ENCODE peak calls at places on chromosomes 6 and 20, in four cellular contexts. O, F, K and N are unnamed samples.

GRCh38 chr20:25237610-25238318 is 10.1 kb upstream of the PYGB start:
- DNase-seq in O (peak), F (peak), K (peak), N (peak)

GRCh38 chr6:156869986-156870398 is 92.8 kb downstream of the ARID1B start:
- DNase-seq in O (no peak), F (no peak), K (no peak), N (no peak)

GRCh38 chr20:40463171-40463570 is 225.9 kb downstream of the MAFB start:
- DNase-seq in O (no peak), F (no peak), K (no peak), N (no peak)

GRCh38 chr6:134619789-134620188 is 301.9 kb upstream of the SGK1 start:
- DNase-seq in O (no peak), F (peak), K (peak), N (peak)

GRCh38 chr6:150406948-150407347 is 38.1 kb downstream of the IYD start:
- DNase-seq in O (no peak), F (no peak), K (no peak), N (no peak)

GRCh38 chr6:141700836-141701235 is 431.9 kb upstream of the GJE1 start:
- DNase-seq in O (no peak), F (no peak), K (peak), N (no peak)

GRCh38 chr6:47000842-47001241 is 41.3 kb downstream of the ADGRF1 start:
- DNase-seq in O (no peak), F (no peak), K (no peak), N (no peak)

GRCh38 chr20:50335105-50335504 is 144.5 kb downstream of the CEBPB start:
- DNase-seq in O (no peak), F (no peak), K (peak), N (no peak)

GRCh38 chr20:60512436-60512835 is 554.2 kb downstream of the CDH26 start:
- DNase-seq in O (no peak), F (peak), K (peak), N (peak)

GRCh38 chr6:54722328-54722727 is 124.2 kb upstream of the FAM83B start:
- DNase-seq in O (no peak), F (no peak), K (peak), N (peak)

GRCh38 chr6:32709625-32710024 is 31.6 kb upstream of the HLA-DQA2 start:
- DNase-seq in O (no peak), F (no peak), K (no peak), N (no peak)

GRCh38 chr6:17417817-17418216 is 24.4 kb downstream of the CAP2 start:
- DNase-seq in O (no peak), F (peak), K (peak), N (peak)

GRCh38 chr20:48841861-48842529 is 14.2 kb upstream of the PREX1 start:
- DNase-seq in O (no peak), F (peak), K (peak), N (peak)

GRCh38 chr6:35781290-35781689 is 471 bp downstream of the CLPSL1 start:
- DNase-seq in O (no peak), F (no peak), K (no peak), N (no peak)

GRCh38 chr6:34484391-34484790 is 18.5 kb downstream of the PACSIN1 start:
- DNase-seq in O (no peak), F (no peak), K (no peak), N (no peak)

DNA sequence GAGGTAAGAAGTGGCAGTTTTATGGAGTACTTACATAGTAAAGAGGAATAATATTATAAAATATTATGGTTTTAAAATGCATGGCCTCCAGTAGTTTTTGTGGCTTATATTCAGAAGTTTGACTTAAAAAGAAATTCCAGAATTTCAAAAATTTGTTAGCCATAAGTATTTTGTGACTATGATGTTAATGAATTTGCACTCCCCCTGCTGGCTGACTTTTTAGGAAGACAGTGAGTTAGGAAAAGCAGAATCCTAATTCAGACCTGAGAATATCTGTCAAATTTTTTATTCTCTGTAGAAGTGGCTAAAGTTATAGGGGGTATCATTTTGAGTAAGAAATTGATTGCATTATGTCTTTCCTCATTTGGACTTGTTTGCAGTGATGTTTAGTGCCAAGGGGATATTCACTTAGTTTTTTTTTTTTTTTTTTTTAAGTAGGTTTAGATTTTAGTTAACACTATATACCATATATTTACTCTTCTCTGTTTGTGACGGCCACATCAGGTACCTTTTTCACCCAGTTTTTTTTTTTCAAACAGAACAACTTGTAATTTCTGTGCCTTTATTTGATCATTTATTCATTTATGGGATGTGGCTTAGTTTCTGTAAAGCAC is 40.8 kb downstream of the ZFAND3 start:
- DNase-seq in O (peak), F (no peak), K (peak), N (peak)
- TF ChIP-seq CTCF in O (peak), F (peak), K (peak), N (peak)

GRCh38 chr6:127341471-127342202 is 1.8 kb downstream of the ECHDC1 start:
- DNase-seq in O (no peak), F (no peak), K (no peak), N (no peak)
- H3K4me3 ChIP-seq in O (peak), F (peak), K (peak), N (peak)

DNA sequence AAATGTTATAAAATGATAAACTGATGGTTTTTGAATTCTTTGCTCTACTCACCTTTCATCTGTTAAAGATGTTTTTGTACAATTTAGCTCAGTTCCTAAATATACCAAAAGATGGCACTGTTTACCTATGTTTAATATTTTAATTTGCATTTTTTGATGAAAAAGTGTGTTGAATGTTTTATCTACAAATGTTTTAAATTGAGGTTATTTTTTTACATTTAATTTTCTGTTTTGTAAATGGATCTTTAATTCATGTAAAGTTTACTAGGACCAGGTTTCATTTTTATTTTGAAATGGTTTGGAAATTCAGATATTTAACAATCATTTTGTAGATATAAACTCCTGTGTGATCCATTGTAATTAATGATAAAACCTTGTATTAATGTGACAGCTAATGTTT is 30.0 kb downstream of the CDKAL1 start:
- DNase-seq in O (no peak), F (no peak), K (peak), N (peak)
- TF ChIP-seq CTCF in O (peak), F (peak), K (peak), N (peak)

GRCh38 chr20:59027746-59028320 is 4.3 kb downstream of the ATP5F1E start:
- DNase-seq in O (no peak), F (no peak), K (peak), N (peak)
- H3K4me3 ChIP-seq in O (no peak), F (no peak), K (no peak), N (peak)

GRCh38 chr6:1574895-1575212 is 34.9 kb upstream of the FOXC1 start:
- DNase-seq in O (no peak), F (no peak), K (no peak), N (no peak)

GRCh38 chr6:1575213-1576041 is 34.3 kb upstream of the FOXC1 start:
- DNase-seq in O (no peak), F (no peak), K (peak), N (peak)

GRCh38 chr6:1572892-1573291 is 36.8 kb upstream of the FOXC1 start:
- DNase-seq in O (no peak), F (no peak), K (no peak), N (no peak)

GRCh38 chr6:1576166-1576565 is 33.5 kb upstream of the FOXC1 start:
- DNase-seq in O (no peak), F (no peak), K (peak), N (no peak)

DNA sequence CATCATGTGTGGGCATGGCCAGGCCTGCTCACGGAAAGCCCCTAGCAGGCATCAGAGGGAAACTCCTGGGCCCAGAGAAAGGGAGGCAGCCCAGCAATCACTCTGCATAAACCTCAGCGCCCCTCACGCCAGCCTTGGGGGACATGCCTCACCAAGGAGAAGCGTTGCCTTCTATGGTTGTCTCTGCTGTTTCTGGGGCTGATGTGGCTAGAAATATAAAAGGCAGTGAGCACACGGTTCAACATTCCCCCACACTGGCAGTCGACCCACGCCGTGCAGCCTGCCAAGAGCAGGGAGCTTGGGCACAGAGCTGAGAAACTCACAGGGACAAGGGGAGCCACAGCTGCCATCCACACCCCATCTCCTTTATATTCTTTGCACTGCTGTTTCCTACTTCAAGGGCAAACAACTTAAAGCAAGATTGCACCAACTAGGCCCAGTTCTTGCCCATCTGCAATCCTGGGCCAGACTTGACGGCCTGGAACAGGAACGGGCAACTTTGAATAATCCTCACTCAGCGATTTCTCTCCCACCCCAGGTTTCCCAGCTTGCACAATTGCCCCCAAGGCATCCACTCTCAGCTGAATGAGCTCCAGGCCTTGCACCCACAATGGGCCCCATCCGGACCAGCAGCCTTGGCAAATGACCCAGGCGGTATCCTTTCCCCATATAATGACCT is 35.5 kb upstream of the FOXC1 start:
- DNase-seq in O (no peak), F (no peak), K (no peak), N (no peak)
- TF ChIP-seq CTCF in O (no peak), F (no peak), K (no peak), N (no peak)